ENCODE peak calls at places on chromosomes 3 and 15, in seven cellular contexts. One of them, this sample, is unnamed.

GRCh38 chr3:20648921-20649381 is 462.9 kb upstream of the SGO1 start:
- DNase-seq in stomach: no peak
- DNase-seq in stimulated activated CD8-positive, alpha-beta memory T cell treated with anti-CD3 and anti-CD28 coated beads, Interleukin-15, amount 100 ng/mL, for 1 hour: no peak
- DNase-seq in NCI-H82: no peak
- DNase-seq in left cardiac atrium: no peak
- DNase-seq in stimulated activated CD4-positive, alpha-beta T cell treated with anti-CD3 and anti-CD28 coated beads, Interleukin-12 subunit alpha, Interleukin-12 subunit beta, amount 100 ng/mL, for 4 hours: no peak
- DNase-seq in NCI-H1092 treated with DMSO at 0.1 percent for 48 hours: no peak
- DNase-seq in this sample: no peak

GRCh38 chr15:66908503-66909095 is 156.8 kb upstream of the SMAD3 start:
- DNase-seq in stomach: no peak
- DNase-seq in left cardiac atrium: no peak
- DNase-seq in NCI-H82: peak
- DNase-seq in NCI-H1092 treated with DMSO at 0.1 percent for 48 hours: no peak
- DNase-seq in stimulated activated CD8-positive, alpha-beta memory T cell treated with anti-CD3 and anti-CD28 coated beads, Interleukin-15, amount 100 ng/mL, for 1 hour: no peak
- DNase-seq in stimulated activated CD4-positive, alpha-beta T cell treated with anti-CD3 and anti-CD28 coated beads, Interleukin-12 subunit alpha, Interleukin-12 subunit beta, amount 100 ng/mL, for 4 hours: no peak
- DNase-seq in this sample: no peak

GRCh38 chr3:41846850-41847249 is 115.1 kb downstream of the ULK4 start:
- DNase-seq in left cardiac atrium: no peak
- DNase-seq in stomach: no peak
- DNase-seq in NCI-H82: no peak
- DNase-seq in NCI-H1092 treated with DMSO at 0.1 percent for 48 hours: no peak
- DNase-seq in stimulated activated CD4-positive, alpha-beta T cell treated with anti-CD3 and anti-CD28 coated beads, Interleukin-12 subunit alpha, Interleukin-12 subunit beta, amount 100 ng/mL, for 4 hours: no peak
- DNase-seq in stimulated activated CD8-positive, alpha-beta memory T cell treated with anti-CD3 and anti-CD28 coated beads, Interleukin-15, amount 100 ng/mL, for 1 hour: no peak
- DNase-seq in this sample: no peak

GRCh38 chr3:174540536-174540935 is 318.6 kb upstream of the NAALADL2 start:
- DNase-seq in stomach: no peak
- DNase-seq in left cardiac atrium: no peak
- DNase-seq in NCI-H82: no peak
- DNase-seq in NCI-H1092 treated with DMSO at 0.1 percent for 48 hours: peak
- DNase-seq in stimulated activated CD4-positive, alpha-beta T cell treated with anti-CD3 and anti-CD28 coated beads, Interleukin-12 subunit alpha, Interleukin-12 subunit beta, amount 100 ng/mL, for 4 hours: no peak
- DNase-seq in stimulated activated CD8-positive, alpha-beta memory T cell treated with anti-CD3 and anti-CD28 coated beads, Interleukin-15, amount 100 ng/mL, for 1 hour: no peak
- DNase-seq in this sample: no peak

GRCh38 chr3:32813180-32813579 is 4.6 kb upstream of the TRIM71 start:
- DNase-seq in NCI-H1092 treated with DMSO at 0.1 percent for 48 hours: no peak
- DNase-seq in stimulated activated CD8-positive, alpha-beta memory T cell treated with anti-CD3 and anti-CD28 coated beads, Interleukin-15, amount 100 ng/mL, for 1 hour: no peak
- DNase-seq in NCI-H82: no peak
- DNase-seq in stomach: no peak
- DNase-seq in left cardiac atrium: no peak
- DNase-seq in stimulated activated CD4-positive, alpha-beta T cell treated with anti-CD3 and anti-CD28 coated beads, Interleukin-12 subunit alpha, Interleukin-12 subunit beta, amount 100 ng/mL, for 4 hours: no peak
- DNase-seq in this sample: no peak

GRCh38 chr15:61819386-61819785 is 240.9 kb downstream of the VPS13C start:
- DNase-seq in stimulated activated CD4-positive, alpha-beta T cell treated with anti-CD3 and anti-CD28 coated beads, Interleukin-12 subunit alpha, Interleukin-12 subunit beta, amount 100 ng/mL, for 4 hours: no peak
- DNase-seq in NCI-H1092 treated with DMSO at 0.1 percent for 48 hours: no peak
- DNase-seq in stomach: no peak
- DNase-seq in stimulated activated CD8-positive, alpha-beta memory T cell treated with anti-CD3 and anti-CD28 coated beads, Interleukin-15, amount 100 ng/mL, for 1 hour: no peak
- DNase-seq in left cardiac atrium: no peak
- DNase-seq in NCI-H82: no peak
- DNase-seq in this sample: no peak

GRCh38 chr15:37053070-37053653 is 47.2 kb downstream of the MEIS2 start:
- DNase-seq in NCI-H1092 treated with DMSO at 0.1 percent for 48 hours: no peak
- DNase-seq in left cardiac atrium: no peak
- DNase-seq in stomach: no peak
- DNase-seq in NCI-H82: no peak
- DNase-seq in stimulated activated CD4-positive, alpha-beta T cell treated with anti-CD3 and anti-CD28 coated beads, Interleukin-12 subunit alpha, Interleukin-12 subunit beta, amount 100 ng/mL, for 4 hours: no peak
- DNase-seq in stimulated activated CD8-positive, alpha-beta memory T cell treated with anti-CD3 and anti-CD28 coated beads, Interleukin-15, amount 100 ng/mL, for 1 hour: no peak
- DNase-seq in this sample: no peak

GRCh38 chr15:63389902-63390301 is 8.3 kb upstream of the CA12 start:
- DNase-seq in NCI-H82: peak
- DNase-seq in NCI-H1092 treated with DMSO at 0.1 percent for 48 hours: peak
- DNase-seq in stimulated activated CD4-positive, alpha-beta T cell treated with anti-CD3 and anti-CD28 coated beads, Interleukin-12 subunit alpha, Interleukin-12 subunit beta, amount 100 ng/mL, for 4 hours: no peak
- DNase-seq in stomach: peak
- DNase-seq in left cardiac atrium: no peak
- DNase-seq in stimulated activated CD8-positive, alpha-beta memory T cell treated with anti-CD3 and anti-CD28 coated beads, Interleukin-15, amount 100 ng/mL, for 1 hour: no peak
- DNase-seq in this sample: no peak

GRCh38 chr15:80669599-80670273 is 25.4 kb upstream of the ABHD17C start:
- DNase-seq in stimulated activated CD4-positive, alpha-beta T cell treated with anti-CD3 and anti-CD28 coated beads, Interleukin-12 subunit alpha, Interleukin-12 subunit beta, amount 100 ng/mL, for 4 hours: no peak
- DNase-seq in NCI-H1092 treated with DMSO at 0.1 percent for 48 hours: no peak
- DNase-seq in stomach: no peak
- DNase-seq in left cardiac atrium: no peak
- DNase-seq in stimulated activated CD8-positive, alpha-beta memory T cell treated with anti-CD3 and anti-CD28 coated beads, Interleukin-15, amount 100 ng/mL, for 1 hour: no peak
- DNase-seq in NCI-H82: no peak
- DNase-seq in this sample: no peak

GRCh38 chr3:123310741-123311140 is 109.0 kb downstream of the SEC22A start:
- DNase-seq in stimulated activated CD4-positive, alpha-beta T cell treated with anti-CD3 and anti-CD28 coated beads, Interleukin-12 subunit alpha, Interleukin-12 subunit beta, amount 100 ng/mL, for 4 hours: no peak
- DNase-seq in NCI-H1092 treated with DMSO at 0.1 percent for 48 hours: no peak
- DNase-seq in left cardiac atrium: no peak
- DNase-seq in stomach: no peak
- DNase-seq in stimulated activated CD8-positive, alpha-beta memory T cell treated with anti-CD3 and anti-CD28 coated beads, Interleukin-15, amount 100 ng/mL, for 1 hour: no peak
- DNase-seq in NCI-H82: no peak
- DNase-seq in this sample: no peak

GRCh38 chr3:40437893-40438292 is 19.2 kb upstream of the RPL14 start:
- DNase-seq in stimulated activated CD8-positive, alpha-beta memory T cell treated with anti-CD3 and anti-CD28 coated beads, Interleukin-15, amount 100 ng/mL, for 1 hour: no peak
- DNase-seq in left cardiac atrium: no peak
- DNase-seq in NCI-H82: no peak
- DNase-seq in NCI-H1092 treated with DMSO at 0.1 percent for 48 hours: no peak
- DNase-seq in stomach: no peak
- DNase-seq in stimulated activated CD4-positive, alpha-beta T cell treated with anti-CD3 and anti-CD28 coated beads, Interleukin-12 subunit alpha, Interleukin-12 subunit beta, amount 100 ng/mL, for 4 hours: no peak
- DNase-seq in this sample: no peak

GRCh38 chr15:32096867-32097266 is 66.6 kb downstream of the CHRNA7 start:
- DNase-seq in left cardiac atrium: no peak
- DNase-seq in stimulated activated CD4-positive, alpha-beta T cell treated with anti-CD3 and anti-CD28 coated beads, Interleukin-12 subunit alpha, Interleukin-12 subunit beta, amount 100 ng/mL, for 4 hours: no peak
- DNase-seq in NCI-H1092 treated with DMSO at 0.1 percent for 48 hours: no peak
- DNase-seq in stomach: no peak
- DNase-seq in stimulated activated CD8-positive, alpha-beta memory T cell treated with anti-CD3 and anti-CD28 coated beads, Interleukin-15, amount 100 ng/mL, for 1 hour: no peak
- DNase-seq in NCI-H82: peak
- DNase-seq in this sample: no peak

GRCh38 chr3:115814778-115815380 is 191.6 kb downstream of the GAP43 start:
- DNase-seq in left cardiac atrium: peak
- DNase-seq in stimulated activated CD4-positive, alpha-beta T cell treated with anti-CD3 and anti-CD28 coated beads, Interleukin-12 subunit alpha, Interleukin-12 subunit beta, amount 100 ng/mL, for 4 hours: peak
- DNase-seq in NCI-H1092 treated with DMSO at 0.1 percent for 48 hours: peak
- DNase-seq in NCI-H82: peak
- DNase-seq in stomach: peak
- DNase-seq in stimulated activated CD8-positive, alpha-beta memory T cell treated with anti-CD3 and anti-CD28 coated beads, Interleukin-15, amount 100 ng/mL, for 1 hour: peak
- DNase-seq in this sample: peak

GRCh38 chr3:111747490-111747889 is 111.6 kb upstream of the PHLDB2 start:
- DNase-seq in NCI-H82: no peak
- DNase-seq in left cardiac atrium: no peak
- DNase-seq in stimulated activated CD4-positive, alpha-beta T cell treated with anti-CD3 and anti-CD28 coated beads, Interleukin-12 subunit alpha, Interleukin-12 subunit beta, amount 100 ng/mL, for 4 hours: no peak
- DNase-seq in NCI-H1092 treated with DMSO at 0.1 percent for 48 hours: no peak
- DNase-seq in stomach: no peak
- DNase-seq in stimulated activated CD8-positive, alpha-beta memory T cell treated with anti-CD3 and anti-CD28 coated beads, Interleukin-15, amount 100 ng/mL, for 1 hour: no peak
- DNase-seq in this sample: no peak

GRCh38 chr15:58213587-58214360 is 75.6 kb downstream of the AQP9 start:
- DNase-seq in NCI-H82: no peak
- DNase-seq in stomach: no peak
- DNase-seq in left cardiac atrium: no peak
- DNase-seq in stimulated activated CD8-positive, alpha-beta memory T cell treated with anti-CD3 and anti-CD28 coated beads, Interleukin-15, amount 100 ng/mL, for 1 hour: no peak
- DNase-seq in NCI-H1092 treated with DMSO at 0.1 percent for 48 hours: no peak
- DNase-seq in stimulated activated CD4-positive, alpha-beta T cell treated with anti-CD3 and anti-CD28 coated beads, Interleukin-12 subunit alpha, Interleukin-12 subunit beta, amount 100 ng/mL, for 4 hours: no peak
- DNase-seq in this sample: no peak

GRCh38 chr3:187629711-187630110 is 40.5 kb downstream of the SST start:
- DNase-seq in NCI-H1092 treated with DMSO at 0.1 percent for 48 hours: no peak
- DNase-seq in stomach: no peak
- DNase-seq in left cardiac atrium: no peak
- DNase-seq in stimulated activated CD4-positive, alpha-beta T cell treated with anti-CD3 and anti-CD28 coated beads, Interleukin-12 subunit alpha, Interleukin-12 subunit beta, amount 100 ng/mL, for 4 hours: no peak
- DNase-seq in stimulated activated CD8-positive, alpha-beta memory T cell treated with anti-CD3 and anti-CD28 coated beads, Interleukin-15, amount 100 ng/mL, for 1 hour: no peak
- DNase-seq in NCI-H82: no peak
- DNase-seq in this sample: no peak

GRCh38 chr3:14581334-14582072 is 41.4 kb upstream of the GRIP2 start:
- DNase-seq in NCI-H1092 treated with DMSO at 0.1 percent for 48 hours: no peak
- DNase-seq in NCI-H82: no peak
- DNase-seq in stimulated activated CD8-positive, alpha-beta memory T cell treated with anti-CD3 and anti-CD28 coated beads, Interleukin-15, amount 100 ng/mL, for 1 hour: no peak
- DNase-seq in stomach: no peak
- DNase-seq in left cardiac atrium: no peak
- DNase-seq in stimulated activated CD4-positive, alpha-beta T cell treated with anti-CD3 and anti-CD28 coated beads, Interleukin-12 subunit alpha, Interleukin-12 subunit beta, amount 100 ng/mL, for 4 hours: no peak
- DNase-seq in this sample: no peak

GRCh38 chr3:149618151-149619123 is 39.4 kb downstream of the WWTR1 start:
- DNase-seq in left cardiac atrium: peak
- DNase-seq in stimulated activated CD8-positive, alpha-beta memory T cell treated with anti-CD3 and anti-CD28 coated beads, Interleukin-15, amount 100 ng/mL, for 1 hour: no peak
- DNase-seq in stimulated activated CD4-positive, alpha-beta T cell treated with anti-CD3 and anti-CD28 coated beads, Interleukin-12 subunit alpha, Interleukin-12 subunit beta, amount 100 ng/mL, for 4 hours: no peak
- DNase-seq in NCI-H1092 treated with DMSO at 0.1 percent for 48 hours: no peak
- DNase-seq in stomach: no peak
- DNase-seq in NCI-H82: no peak
- DNase-seq in this sample: no peak

GRCh38 chr3:189143321-189143720 is 28.4 kb upstream of the TPRG1 start:
- DNase-seq in left cardiac atrium: no peak
- DNase-seq in NCI-H82: no peak
- DNase-seq in stomach: no peak
- DNase-seq in NCI-H1092 treated with DMSO at 0.1 percent for 48 hours: no peak
- DNase-seq in stimulated activated CD4-positive, alpha-beta T cell treated with anti-CD3 and anti-CD28 coated beads, Interleukin-12 subunit alpha, Interleukin-12 subunit beta, amount 100 ng/mL, for 4 hours: no peak
- DNase-seq in stimulated activated CD8-positive, alpha-beta memory T cell treated with anti-CD3 and anti-CD28 coated beads, Interleukin-15, amount 100 ng/mL, for 1 hour: no peak
- DNase-seq in this sample: no peak

GRCh38 chr15:61049934-61050333 is 179.2 kb downstream of the RORA start:
- DNase-seq in stomach: peak
- DNase-seq in left cardiac atrium: no peak
- DNase-seq in stimulated activated CD4-positive, alpha-beta T cell treated with anti-CD3 and anti-CD28 coated beads, Interleukin-12 subunit alpha, Interleukin-12 subunit beta, amount 100 ng/mL, for 4 hours: no peak
- DNase-seq in NCI-H82: no peak
- DNase-seq in NCI-H1092 treated with DMSO at 0.1 percent for 48 hours: no peak
- DNase-seq in stimulated activated CD8-positive, alpha-beta memory T cell treated with anti-CD3 and anti-CD28 coated beads, Interleukin-15, amount 100 ng/mL, for 1 hour: no peak
- DNase-seq in this sample: no peak

GRCh38 chr3:194738254-194739093 is 52.8 kb downstream of the FAM43A start:
- DNase-seq in left cardiac atrium: peak
- DNase-seq in stimulated activated CD4-positive, alpha-beta T cell treated with anti-CD3 and anti-CD28 coated beads, Interleukin-12 subunit alpha, Interleukin-12 subunit beta, amount 100 ng/mL, for 4 hours: no peak
- DNase-seq in stomach: no peak
- DNase-seq in NCI-H82: no peak
- DNase-seq in stimulated activated CD8-positive, alpha-beta memory T cell treated with anti-CD3 and anti-CD28 coated beads, Interleukin-15, amount 100 ng/mL, for 1 hour: no peak
- DNase-seq in NCI-H1092 treated with DMSO at 0.1 percent for 48 hours: peak
- DNase-seq in this sample: no peak

GRCh38 chr3:172607305-172608121 is 84.3 kb upstream of the TNFSF10 start:
- DNase-seq in left cardiac atrium: no peak
- DNase-seq in stimulated activated CD8-positive, alpha-beta memory T cell treated with anti-CD3 and anti-CD28 coated beads, Interleukin-15, amount 100 ng/mL, for 1 hour: no peak
- DNase-seq in stomach: no peak
- DNase-seq in NCI-H1092 treated with DMSO at 0.1 percent for 48 hours: no peak
- DNase-seq in NCI-H82: peak
- DNase-seq in stimulated activated CD4-positive, alpha-beta T cell treated with anti-CD3 and anti-CD28 coated beads, Interleukin-12 subunit alpha, Interleukin-12 subunit beta, amount 100 ng/mL, for 4 hours: no peak
- DNase-seq in this sample: no peak

GRCh38 chr3:65146149-65146548 is 458.3 kb upstream of the ADAMTS9 start:
- DNase-seq in stimulated activated CD4-positive, alpha-beta T cell treated with anti-CD3 and anti-CD28 coated beads, Interleukin-12 subunit alpha, Interleukin-12 subunit beta, amount 100 ng/mL, for 4 hours: no peak
- DNase-seq in NCI-H1092 treated with DMSO at 0.1 percent for 48 hours: no peak
- DNase-seq in NCI-H82: no peak
- DNase-seq in stomach: no peak
- DNase-seq in stimulated activated CD8-positive, alpha-beta memory T cell treated with anti-CD3 and anti-CD28 coated beads, Interleukin-15, amount 100 ng/mL, for 1 hour: no peak
- DNase-seq in left cardiac atrium: no peak
- DNase-seq in this sample: no peak

GRCh38 chr3:87634426-87634825 is 358.0 kb upstream of the POU1F1 start:
- DNase-seq in stimulated activated CD4-positive, alpha-beta T cell treated with anti-CD3 and anti-CD28 coated beads, Interleukin-12 subunit alpha, Interleukin-12 subunit beta, amount 100 ng/mL, for 4 hours: no peak
- DNase-seq in NCI-H1092 treated with DMSO at 0.1 percent for 48 hours: no peak
- DNase-seq in stimulated activated CD8-positive, alpha-beta memory T cell treated with anti-CD3 and anti-CD28 coated beads, Interleukin-15, amount 100 ng/mL, for 1 hour: no peak
- DNase-seq in left cardiac atrium: no peak
- DNase-seq in NCI-H82: no peak
- DNase-seq in stomach: no peak
- DNase-seq in this sample: no peak

GRCh38 chr3:158727499-158728377 is 4.5 kb downstream of the RARRES1 start:
- DNase-seq in NCI-H82: peak
- DNase-seq in stimulated activated CD8-positive, alpha-beta memory T cell treated with anti-CD3 and anti-CD28 coated beads, Interleukin-15, amount 100 ng/mL, for 1 hour: peak
- DNase-seq in stimulated activated CD4-positive, alpha-beta T cell treated with anti-CD3 and anti-CD28 coated beads, Interleukin-12 subunit alpha, Interleukin-12 subunit beta, amount 100 ng/mL, for 4 hours: no peak
- DNase-seq in NCI-H1092 treated with DMSO at 0.1 percent for 48 hours: peak
- DNase-seq in stomach: peak
- DNase-seq in left cardiac atrium: no peak
- DNase-seq in this sample: peak

GRCh38 chr3:16124636-16125035 is 49.8 kb upstream of the GALNT15 start:
- DNase-seq in stomach: no peak
- DNase-seq in stimulated activated CD4-positive, alpha-beta T cell treated with anti-CD3 and anti-CD28 coated beads, Interleukin-12 subunit alpha, Interleukin-12 subunit beta, amount 100 ng/mL, for 4 hours: no peak
- DNase-seq in stimulated activated CD8-positive, alpha-beta memory T cell treated with anti-CD3 and anti-CD28 coated beads, Interleukin-15, amount 100 ng/mL, for 1 hour: no peak
- DNase-seq in NCI-H1092 treated with DMSO at 0.1 percent for 48 hours: no peak
- DNase-seq in NCI-H82: no peak
- DNase-seq in left cardiac atrium: no peak
- DNase-seq in this sample: peak

GRCh38 chr3:105430460-105430859 is 63.8 kb downstream of the ALCAM start:
- DNase-seq in stimulated activated CD8-positive, alpha-beta memory T cell treated with anti-CD3 and anti-CD28 coated beads, Interleukin-15, amount 100 ng/mL, for 1 hour: no peak
- DNase-seq in left cardiac atrium: no peak
- DNase-seq in NCI-H1092 treated with DMSO at 0.1 percent for 48 hours: no peak
- DNase-seq in NCI-H82: no peak
- DNase-seq in stimulated activated CD4-positive, alpha-beta T cell treated with anti-CD3 and anti-CD28 coated beads, Interleukin-12 subunit alpha, Interleukin-12 subunit beta, amount 100 ng/mL, for 4 hours: no peak
- DNase-seq in stomach: no peak
- DNase-seq in this sample: no peak

GRCh38 chr3:11582123-11582968 is 61.4 kb downstream of the VGLL4 start:
- DNase-seq in stimulated activated CD8-positive, alpha-beta memory T cell treated with anti-CD3 and anti-CD28 coated beads, Interleukin-15, amount 100 ng/mL, for 1 hour: no peak
- DNase-seq in stomach: peak
- DNase-seq in left cardiac atrium: peak
- DNase-seq in stimulated activated CD4-positive, alpha-beta T cell treated with anti-CD3 and anti-CD28 coated beads, Interleukin-12 subunit alpha, Interleukin-12 subunit beta, amount 100 ng/mL, for 4 hours: no peak
- DNase-seq in NCI-H82: no peak
- DNase-seq in NCI-H1092 treated with DMSO at 0.1 percent for 48 hours: no peak
- DNase-seq in this sample: peak

GRCh38 chr3:155481089-155481488 is 187.6 kb upstream of the STRIT1 start:
- DNase-seq in stimulated activated CD8-positive, alpha-beta memory T cell treated with anti-CD3 and anti-CD28 coated beads, Interleukin-15, amount 100 ng/mL, for 1 hour: no peak
- DNase-seq in left cardiac atrium: no peak
- DNase-seq in NCI-H82: no peak
- DNase-seq in stomach: no peak
- DNase-seq in stimulated activated CD4-positive, alpha-beta T cell treated with anti-CD3 and anti-CD28 coated beads, Interleukin-12 subunit alpha, Interleukin-12 subunit beta, amount 100 ng/mL, for 4 hours: no peak
- DNase-seq in NCI-H1092 treated with DMSO at 0.1 percent for 48 hours: no peak
- DNase-seq in this sample: no peak

GRCh38 chr15:48475600-48476395 is 144.6 kb downstream of the DUT start:
- DNase-seq in stimulated activated CD8-positive, alpha-beta memory T cell treated with anti-CD3 and anti-CD28 coated beads, Interleukin-15, amount 100 ng/mL, for 1 hour: no peak
- DNase-seq in stimulated activated CD4-positive, alpha-beta T cell treated with anti-CD3 and anti-CD28 coated beads, Interleukin-12 subunit alpha, Interleukin-12 subunit beta, amount 100 ng/mL, for 4 hours: no peak
- DNase-seq in NCI-H1092 treated with DMSO at 0.1 percent for 48 hours: no peak
- DNase-seq in stomach: no peak
- DNase-seq in NCI-H82: no peak
- DNase-seq in left cardiac atrium: no peak
- DNase-seq in this sample: no peak

GRCh38 chr3:8503461-8503860 is 1.8 kb downstream of the LMCD1 start:
- DNase-seq in stimulated activated CD4-positive, alpha-beta T cell treated with anti-CD3 and anti-CD28 coated beads, Interleukin-12 subunit alpha, Interleukin-12 subunit beta, amount 100 ng/mL, for 4 hours: no peak
- DNase-seq in stomach: no peak
- DNase-seq in left cardiac atrium: no peak
- DNase-seq in NCI-H1092 treated with DMSO at 0.1 percent for 48 hours: no peak
- DNase-seq in stimulated activated CD8-positive, alpha-beta memory T cell treated with anti-CD3 and anti-CD28 coated beads, Interleukin-15, amount 100 ng/mL, for 1 hour: no peak
- DNase-seq in NCI-H82: no peak
- DNase-seq in this sample: no peak

GRCh38 chr15:46502668-46503067 is 867.8 kb downstream of the SQOR start:
- DNase-seq in NCI-H1092 treated with DMSO at 0.1 percent for 48 hours: no peak
- DNase-seq in stimulated activated CD8-positive, alpha-beta memory T cell treated with anti-CD3 and anti-CD28 coated beads, Interleukin-15, amount 100 ng/mL, for 1 hour: no peak
- DNase-seq in stomach: no peak
- DNase-seq in left cardiac atrium: no peak
- DNase-seq in stimulated activated CD4-positive, alpha-beta T cell treated with anti-CD3 and anti-CD28 coated beads, Interleukin-12 subunit alpha, Interleukin-12 subunit beta, amount 100 ng/mL, for 4 hours: no peak
- DNase-seq in NCI-H82: peak
- DNase-seq in this sample: peak

GRCh38 chr3:73419179-73419803 is 205.4 kb downstream of the PDZRN3 start:
- DNase-seq in NCI-H1092 treated with DMSO at 0.1 percent for 48 hours: no peak
- DNase-seq in left cardiac atrium: no peak
- DNase-seq in NCI-H82: no peak
- DNase-seq in stimulated activated CD8-positive, alpha-beta memory T cell treated with anti-CD3 and anti-CD28 coated beads, Interleukin-15, amount 100 ng/mL, for 1 hour: no peak
- DNase-seq in stomach: no peak
- DNase-seq in stimulated activated CD4-positive, alpha-beta T cell treated with anti-CD3 and anti-CD28 coated beads, Interleukin-12 subunit alpha, Interleukin-12 subunit beta, amount 100 ng/mL, for 4 hours: no peak
- DNase-seq in this sample: no peak

GRCh38 chr3:183824761-183825379 is 507 bp downstream of the MAP6D1 start:
- DNase-seq in NCI-H1092 treated with DMSO at 0.1 percent for 48 hours: no peak
- DNase-seq in stomach: no peak
- DNase-seq in NCI-H82: peak
- DNase-seq in stimulated activated CD4-positive, alpha-beta T cell treated with anti-CD3 and anti-CD28 coated beads, Interleukin-12 subunit alpha, Interleukin-12 subunit beta, amount 100 ng/mL, for 4 hours: peak
- DNase-seq in stimulated activated CD8-positive, alpha-beta memory T cell treated with anti-CD3 and anti-CD28 coated beads, Interleukin-15, amount 100 ng/mL, for 1 hour: no peak
- DNase-seq in left cardiac atrium: no peak
- DNase-seq in this sample: peak

GRCh38 chr3:165817160-165817709 is 20.0 kb downstream of the BCHE start:
- DNase-seq in left cardiac atrium: no peak
- DNase-seq in NCI-H82: no peak
- DNase-seq in stomach: no peak
- DNase-seq in stimulated activated CD4-positive, alpha-beta T cell treated with anti-CD3 and anti-CD28 coated beads, Interleukin-12 subunit alpha, Interleukin-12 subunit beta, amount 100 ng/mL, for 4 hours: no peak
- DNase-seq in NCI-H1092 treated with DMSO at 0.1 percent for 48 hours: no peak
- DNase-seq in stimulated activated CD8-positive, alpha-beta memory T cell treated with anti-CD3 and anti-CD28 coated beads, Interleukin-15, amount 100 ng/mL, for 1 hour: no peak
- DNase-seq in this sample: no peak

GRCh38 chr3:138921316-138922292 is 25.3 kb downstream of the FOXL2 start:
- DNase-seq in NCI-H1092 treated with DMSO at 0.1 percent for 48 hours: no peak
- DNase-seq in left cardiac atrium: no peak
- DNase-seq in stimulated activated CD8-positive, alpha-beta memory T cell treated with anti-CD3 and anti-CD28 coated beads, Interleukin-15, amount 100 ng/mL, for 1 hour: no peak
- DNase-seq in stimulated activated CD4-positive, alpha-beta T cell treated with anti-CD3 and anti-CD28 coated beads, Interleukin-12 subunit alpha, Interleukin-12 subunit beta, amount 100 ng/mL, for 4 hours: no peak
- DNase-seq in NCI-H82: peak
- DNase-seq in stomach: no peak
- DNase-seq in this sample: peak

GRCh38 chr15:99365232-99365631 is 114.0 kb downstream of the LRRC28 start:
- DNase-seq in left cardiac atrium: no peak
- DNase-seq in stimulated activated CD8-positive, alpha-beta memory T cell treated with anti-CD3 and anti-CD28 coated beads, Interleukin-15, amount 100 ng/mL, for 1 hour: no peak
- DNase-seq in NCI-H1092 treated with DMSO at 0.1 percent for 48 hours: no peak
- DNase-seq in stomach: no peak
- DNase-seq in NCI-H82: no peak
- DNase-seq in stimulated activated CD4-positive, alpha-beta T cell treated with anti-CD3 and anti-CD28 coated beads, Interleukin-12 subunit alpha, Interleukin-12 subunit beta, amount 100 ng/mL, for 4 hours: no peak
- DNase-seq in this sample: no peak

GRCh38 chr3:77179762-77180161 is 139.9 kb downstream of the ROBO2 start:
- DNase-seq in NCI-H82: peak
- DNase-seq in stimulated activated CD4-positive, alpha-beta T cell treated with anti-CD3 and anti-CD28 coated beads, Interleukin-12 subunit alpha, Interleukin-12 subunit beta, amount 100 ng/mL, for 4 hours: no peak
- DNase-seq in NCI-H1092 treated with DMSO at 0.1 percent for 48 hours: peak
- DNase-seq in stomach: no peak
- DNase-seq in left cardiac atrium: no peak
- DNase-seq in stimulated activated CD8-positive, alpha-beta memory T cell treated with anti-CD3 and anti-CD28 coated beads, Interleukin-15, amount 100 ng/mL, for 1 hour: no peak
- DNase-seq in this sample: no peak